ENCODE peak calls at places on chromosomes 4 and X, in six cellular contexts. W is esophagus muscularis mucosa, H is GF-D8, O is left ventricle myocardium inferior, Z is HS-5, U is GM04504. T is an unnamed sample.

GRCh38 chr4:38902695-38903094 is 35.1 kb downstream of the FAM114A1 start:
- DNase-seq in W (no peak), H (no peak), O (no peak), Z (no peak), U (no peak), T (peak)

GRCh38 chr4:97845758-97846157 is 297.5 kb downstream of the STPG2 start:
- DNase-seq in W (no peak), H (no peak), O (no peak), Z (no peak), U (no peak), T (no peak)

GRCh38 chrX:107199491-107199890 is 6.7 kb downstream of the NUP62CL start:
- DNase-seq in W (no peak), H (no peak), O (no peak), Z (no peak), U (no peak), T (no peak)

GRCh38 chr4:108838451-108838850 is 75.6 kb upstream of the ETNPPL start:
- DNase-seq in W (no peak), H (no peak), O (no peak), Z (no peak), U (no peak), T (no peak)

GRCh38 chr4:52202931-52203330 is 151.8 kb downstream of the SPATA18 start:
- DNase-seq in W (no peak), H (no peak), O (no peak), Z (no peak), U (no peak), T (no peak)

GRCh38 chrX:153905481-153906095 is 1.1 kb downstream of the AVPR2 start:
- DNase-seq in W (no peak), H (no peak), O (no peak), Z (no peak), U (no peak), T (no peak)

GRCh38 chr4:8558080-8558960 is 21.9 kb upstream of the GPR78 start:
- DNase-seq in W (no peak), H (no peak), O (no peak), Z (no peak), U (no peak), T (no peak)

GRCh38 chrX:20571611-20572010 is 304.9 kb upstream of the RPS6KA3 start:
- DNase-seq in W (no peak), H (no peak), O (no peak), Z (no peak), U (no peak), T (no peak)

GRCh38 chrX:99914676-99915075 is 495.4 kb downstream of the PCDH19 start:
- DNase-seq in W (no peak), H (no peak), O (no peak), Z (no peak), U (no peak), T (no peak)

GRCh38 chrX:42531431-42531830 is 246.5 kb downstream of the PPP1R2C start:
- DNase-seq in W (no peak), H (no peak), O (no peak), Z (no peak), U (no peak), T (no peak)

GRCh38 chr4:174217273-174218126 is 66.0 kb downstream of the FBXO8 start:
- DNase-seq in W (no peak), H (no peak), O (peak), Z (no peak), U (peak), T (no peak)

GRCh38 chrX:15430584-15430983 is 46.4 kb upstream of the VEGFD start:
- DNase-seq in W (no peak), H (no peak), O (no peak), Z (no peak), U (no peak), T (no peak)

GRCh38 chrX:150421816-150422215 is 58.7 kb downstream of the MAMLD1 start:
- DNase-seq in W (no peak), H (no peak), O (peak), Z (no peak), U (no peak), T (no peak)

GRCh38 chr4:10926025-10926424 is 241.5 kb upstream of the CLNK start:
- DNase-seq in W (no peak), H (no peak), O (no peak), Z (peak), U (no peak), T (no peak)

GRCh38 chr4:39655866-39656265 is 17.2 kb upstream of the SMIM14 start:
- DNase-seq in W (no peak), H (no peak), O (no peak), Z (no peak), U (no peak), T (no peak)

GRCh38 chrX:134782796-134783195 is 124.5 kb upstream of the PLAC1 start:
- DNase-seq in W (no peak), H (no peak), O (no peak), Z (no peak), U (peak), T (peak)

GRCh38 chr4:6720202-6720699 is 4.3 kb downstream of the BLOC1S4 start:
- DNase-seq in W (no peak), H (peak), O (peak), Z (no peak), U (no peak), T (peak)

GRCh38 chr4:80213117-80213815 is 16.0 kb downstream of the PRDM8 start:
- DNase-seq in W (no peak), H (no peak), O (no peak), Z (no peak), U (no peak), T (no peak)

GRCh38 chr4:96407651-96408342 is 567.9 kb downstream of the PDHA2 start:
- DNase-seq in W (no peak), H (no peak), O (no peak), Z (no peak), U (no peak), T (peak)

GRCh38 chr4:37826282-37827029 is at the start of gene PGM2:
- DNase-seq in W (peak), H (peak), O (peak), Z (peak), U (peak), T (peak)

GRCh38 chr4:161247831-161248230 is 916.0 kb downstream of the FSTL5 start:
- DNase-seq in W (no peak), H (no peak), O (no peak), Z (no peak), U (no peak), T (no peak)

GRCh38 chrX:149129767-149130166 is 375.3 kb downstream of the IDS start:
- DNase-seq in W (no peak), H (no peak), O (no peak), Z (no peak), U (no peak), T (no peak)

GRCh38 chr4:150997141-150997540 is 17.9 kb downstream of the LRBA start:
- DNase-seq in W (no peak), H (no peak), O (no peak), Z (no peak), U (no peak), T (no peak)

GRCh38 chrX:107684956-107685385 is 56.7 kb downstream of the PRPS1 start:
- DNase-seq in W (peak), H (peak), O (peak), Z (no peak), U (no peak), T (no peak)

GRCh38 chr4:40190880-40191815 is 5.7 kb upstream of the RHOH start:
- DNase-seq in W (no peak), H (no peak), O (no peak), Z (no peak), U (no peak), T (no peak)

GRCh38 chr4:154719087-154719486 is 24.7 kb upstream of the LRAT start:
- DNase-seq in W (no peak), H (no peak), O (no peak), Z (no peak), U (no peak), T (no peak)

T was measured in NCI-H2227 treated with DMSO at 0.1 percent for 48 hours.